ENCODE peak calls at places on chromosomes 3 and 15, in seven cellular contexts. H is activated CD4-positive, alpha-beta T cell treated with anti-CD3 and anti-CD28 coated beads for 24 hours; C is activated T-cell treated with anti-CD3 and anti-CD28 coated beads for 48 hours; W is kidney epithelial cell; U is HT1080; R is AG09309; B is uterus. S is an unnamed sample.
A peak's percentile ranks its signal among the peaks of the same experiment; 100 is the strongest.

GRCh38 chr15:96350884-96351639 is 20.6 kb downstream of the NR2F2 start:
- DNase-seq in C (no peak), B (no peak), R (no peak), U (no peak), H (no peak), W (no peak), S (no peak)

GRCh38 chr3:9686703-9687102 is 16.9 kb upstream of the CPNE9 start:
- DNase-seq in B (no peak), C (no peak), R (no peak), U (no peak), W (no peak), H (no peak), S (no peak)

GRCh38 chr3:147237991-147238390 is 168.4 kb downstream of the ZIC4 start:
- DNase-seq in W (no peak), R (no peak), U (no peak), B (no peak), C (no peak), H (no peak), S (no peak)

GRCh38 chr15:58865420-58865880 is 68.0 kb downstream of the SLTM start:
- DNase-seq in B (no peak), W (no peak), H (no peak), C (no peak), R (no peak), U (no peak), S (no peak)

GRCh38 chr15:55993804-55994539 is 560 bp upstream of the NEDD4 start:
- DNase-seq in U (peak; percentile 54), R (peak; percentile 27), W (no peak), C (no peak), B (no peak), H (no peak), S (no peak)

GRCh38 chr3:121152573-121152972 is 244.6 kb downstream of the STXBP5L start:
- DNase-seq in U (peak; percentile 8), H (no peak), R (no peak), W (no peak), B (no peak), C (no peak), S (no peak)

GRCh38 chr3:185807455-185808068 is 17.3 kb downstream of the IGF2BP2 start:
- DNase-seq in C (no peak), H (no peak), B (no peak), R (no peak), U (peak; percentile 100), W (peak; percentile 76), S (no peak)

GRCh38 chr3:22922317-22922716 is 280.8 kb upstream of the UBE2E2 start:
- DNase-seq in C (no peak), B (no peak), R (no peak), U (peak; percentile 10), W (no peak), H (no peak), S (no peak)

GRCh38 chr3:133833880-133834620 is 28.4 kb downstream of the SRPRB start:
- DNase-seq in B (no peak), W (no peak), U (no peak), H (no peak), C (no peak), R (no peak), S (no peak)

GRCh38 chr15:29670945-29671307 is 151.3 kb downstream of the TJP1 start:
- DNase-seq in B (no peak), C (no peak), R (peak; percentile 57), W (peak; percentile 88), U (peak; percentile 93), H (no peak), S (no peak)

GRCh38 chr3:14432996-14433572 is 30.7 kb downstream of the SLC6A6 start:
- DNase-seq in W (no peak), R (no peak), B (no peak), H (no peak), C (no peak), U (no peak), S (no peak)

S was measured in naive thymus-derived CD8-positive, alpha-beta T cell.